ENCODE peak calls at places on chromosomes 6 and 20, in nine cellular contexts. One of them, this sample, is unnamed.

GRCh38 chr6:31493875-31494694 is 3.9 kb upstream of the MICB start:
- DNase-seq in AG04450: no peak
- DNase-seq in psoas muscle: peak; percentile 80
- DNase-seq in CD8-positive, alpha-beta T cell: peak; percentile 62
- DNase-seq in tibial artery: peak; percentile 90
- DNase-seq in ovary: peak; percentile 60
- DNase-seq in sigmoid colon: peak; percentile 84
- DNase-seq in cardiac muscle cell: peak; percentile 78
- DNase-seq in adrenal gland: peak; percentile 75
- DNase-seq in this sample: peak; percentile 43

GRCh38 chr6:117448011-117448410 is 22.3 kb upstream of the ROS1 start:
- DNase-seq in AG04450: no peak
- DNase-seq in psoas muscle: no peak
- DNase-seq in CD8-positive, alpha-beta T cell: no peak
- DNase-seq in tibial artery: no peak
- DNase-seq in ovary: no peak
- DNase-seq in sigmoid colon: no peak
- DNase-seq in cardiac muscle cell: peak; percentile 20
- DNase-seq in adrenal gland: no peak
- DNase-seq in this sample: peak; percentile 50

GRCh38 chr6:34063641-34064040 is 82.2 kb downstream of the GRM4 start:
- DNase-seq in AG04450: no peak
- DNase-seq in psoas muscle: no peak
- DNase-seq in CD8-positive, alpha-beta T cell: no peak
- DNase-seq in tibial artery: no peak
- DNase-seq in ovary: no peak
- DNase-seq in sigmoid colon: no peak
- DNase-seq in cardiac muscle cell: peak; percentile 11
- DNase-seq in adrenal gland: no peak
- DNase-seq in this sample: no peak

GRCh38 chr6:111761783-111762312 is 111.4 kb downstream of the FYN start:
- DNase-seq in AG04450: no peak
- DNase-seq in psoas muscle: no peak
- DNase-seq in CD8-positive, alpha-beta T cell: no peak
- DNase-seq in tibial artery: no peak
- DNase-seq in ovary: no peak
- DNase-seq in sigmoid colon: no peak
- DNase-seq in cardiac muscle cell: peak; percentile 63
- DNase-seq in adrenal gland: no peak
- DNase-seq in this sample: no peak

GRCh38 chr6:34852406-34853085 is 35.3 kb downstream of the TAF11 start:
- DNase-seq in AG04450: no peak
- DNase-seq in psoas muscle: no peak
- DNase-seq in CD8-positive, alpha-beta T cell: no peak
- DNase-seq in tibial artery: no peak
- DNase-seq in ovary: no peak
- DNase-seq in sigmoid colon: no peak
- DNase-seq in cardiac muscle cell: no peak
- DNase-seq in adrenal gland: no peak
- DNase-seq in this sample: no peak

GRCh38 chr20:51450221-51450712 is 92.3 kb downstream of the NFATC2 start:
- DNase-seq in AG04450: no peak
- DNase-seq in psoas muscle: no peak
- DNase-seq in CD8-positive, alpha-beta T cell: no peak
- DNase-seq in tibial artery: no peak
- DNase-seq in ovary: no peak
- DNase-seq in sigmoid colon: no peak
- DNase-seq in cardiac muscle cell: no peak
- DNase-seq in adrenal gland: no peak
- DNase-seq in this sample: no peak

GRCh38 chr6:48036316-48036715 is 74.7 kb downstream of the PTCHD4 start:
- DNase-seq in AG04450: no peak
- DNase-seq in psoas muscle: no peak
- DNase-seq in CD8-positive, alpha-beta T cell: no peak
- DNase-seq in tibial artery: no peak
- DNase-seq in ovary: no peak
- DNase-seq in sigmoid colon: no peak
- DNase-seq in cardiac muscle cell: peak; percentile 93
- DNase-seq in adrenal gland: no peak
- DNase-seq in this sample: peak; percentile 93

GRCh38 chr6:127207591-127208120 is 59.0 kb upstream of the RNF146 start:
- DNase-seq in AG04450: no peak
- DNase-seq in psoas muscle: no peak
- DNase-seq in CD8-positive, alpha-beta T cell: no peak
- DNase-seq in tibial artery: no peak
- DNase-seq in ovary: no peak
- DNase-seq in sigmoid colon: no peak
- DNase-seq in cardiac muscle cell: peak; percentile 30
- DNase-seq in adrenal gland: no peak
- DNase-seq in this sample: peak; percentile 62

GRCh38 chr6:110180228-110181008 is at the start of gene CDC40:
- DNase-seq in AG04450: no peak
- DNase-seq in psoas muscle: peak; percentile 61
- DNase-seq in CD8-positive, alpha-beta T cell: peak; percentile 21
- DNase-seq in tibial artery: peak; percentile 44
- DNase-seq in ovary: peak; percentile 71
- DNase-seq in sigmoid colon: peak; percentile 79
- DNase-seq in cardiac muscle cell: no peak
- DNase-seq in adrenal gland: peak; percentile 57
- DNase-seq in this sample: no peak

GRCh38 chr6:18388252-18388651 is 1.1 kb downstream of the RNF144B start:
- DNase-seq in AG04450: no peak
- DNase-seq in psoas muscle: no peak
- DNase-seq in CD8-positive, alpha-beta T cell: no peak
- DNase-seq in tibial artery: no peak
- DNase-seq in ovary: no peak
- DNase-seq in sigmoid colon: no peak
- DNase-seq in cardiac muscle cell: no peak
- DNase-seq in adrenal gland: no peak
- DNase-seq in this sample: no peak

GRCh38 chr6:161228911-161229591 is 44.8 kb downstream of the AGPAT4 start:
- DNase-seq in AG04450: peak; percentile 65
- DNase-seq in psoas muscle: no peak
- DNase-seq in CD8-positive, alpha-beta T cell: no peak
- DNase-seq in tibial artery: no peak
- DNase-seq in ovary: no peak
- DNase-seq in sigmoid colon: no peak
- DNase-seq in cardiac muscle cell: peak; percentile 76
- DNase-seq in adrenal gland: no peak
- DNase-seq in this sample: peak; percentile 91

GRCh38 chr6:74979065-74979766 is 226.6 kb downstream of the COL12A1 start:
- DNase-seq in AG04450: no peak
- DNase-seq in psoas muscle: no peak
- DNase-seq in CD8-positive, alpha-beta T cell: no peak
- DNase-seq in tibial artery: no peak
- DNase-seq in ovary: no peak
- DNase-seq in sigmoid colon: no peak
- DNase-seq in cardiac muscle cell: no peak
- DNase-seq in adrenal gland: no peak
- DNase-seq in this sample: no peak

GRCh38 chr6:30722280-30723112 is 2.3 kb downstream of the TUBB start:
- DNase-seq in AG04450: no peak
- DNase-seq in psoas muscle: peak; percentile 81
- DNase-seq in CD8-positive, alpha-beta T cell: peak; percentile 77
- DNase-seq in tibial artery: peak; percentile 72
- DNase-seq in ovary: peak; percentile 89
- DNase-seq in sigmoid colon: peak; percentile 89
- DNase-seq in cardiac muscle cell: peak; percentile 81
- DNase-seq in adrenal gland: peak; percentile 88
- DNase-seq in this sample: no peak

GRCh38 chr20:49230575-49231211 is 11.5 kb downstream of the DDX27 start:
- DNase-seq in AG04450: no peak
- DNase-seq in psoas muscle: peak; percentile 40
- DNase-seq in CD8-positive, alpha-beta T cell: no peak
- DNase-seq in tibial artery: no peak
- DNase-seq in ovary: no peak
- DNase-seq in sigmoid colon: peak; percentile 69
- DNase-seq in cardiac muscle cell: peak; percentile 48
- DNase-seq in adrenal gland: no peak
- DNase-seq in this sample: no peak

GRCh38 chr20:36252511-36252910 is 16.2 kb downstream of the AAR2 start:
- DNase-seq in AG04450: no peak
- DNase-seq in psoas muscle: no peak
- DNase-seq in CD8-positive, alpha-beta T cell: no peak
- DNase-seq in tibial artery: no peak
- DNase-seq in ovary: no peak
- DNase-seq in sigmoid colon: peak; percentile 28
- DNase-seq in cardiac muscle cell: no peak
- DNase-seq in adrenal gland: no peak
- DNase-seq in this sample: no peak

GRCh38 chr6:53029761-53030160 is 34.7 kb upstream of the GSTA4 start:
- DNase-seq in AG04450: no peak
- DNase-seq in psoas muscle: no peak
- DNase-seq in CD8-positive, alpha-beta T cell: no peak
- DNase-seq in tibial artery: no peak
- DNase-seq in ovary: no peak
- DNase-seq in sigmoid colon: no peak
- DNase-seq in cardiac muscle cell: no peak
- DNase-seq in adrenal gland: no peak
- DNase-seq in this sample: no peak

GRCh38 chr6:38170666-38171065 is 351.1 kb downstream of the ZFAND3 start:
- DNase-seq in AG04450: no peak
- DNase-seq in psoas muscle: no peak
- DNase-seq in CD8-positive, alpha-beta T cell: no peak
- DNase-seq in tibial artery: no peak
- DNase-seq in ovary: no peak
- DNase-seq in sigmoid colon: no peak
- DNase-seq in cardiac muscle cell: no peak
- DNase-seq in adrenal gland: no peak
- DNase-seq in this sample: no peak

GRCh38 chr20:57589123-57589727 is 28.3 kb downstream of the PCK1 start:
- DNase-seq in AG04450: no peak
- DNase-seq in psoas muscle: no peak
- DNase-seq in CD8-positive, alpha-beta T cell: no peak
- DNase-seq in tibial artery: no peak
- DNase-seq in ovary: no peak
- DNase-seq in sigmoid colon: no peak
- DNase-seq in cardiac muscle cell: no peak
- DNase-seq in adrenal gland: no peak
- DNase-seq in this sample: no peak

GRCh38 chr20:57586943-57587277 is 26.0 kb downstream of the PCK1 start:
- DNase-seq in AG04450: no peak
- DNase-seq in psoas muscle: no peak
- DNase-seq in CD8-positive, alpha-beta T cell: no peak
- DNase-seq in tibial artery: no peak
- DNase-seq in ovary: no peak
- DNase-seq in sigmoid colon: no peak
- DNase-seq in cardiac muscle cell: no peak
- DNase-seq in adrenal gland: no peak
- DNase-seq in this sample: no peak

GRCh38 chr20:57587278-57587988 is 26.5 kb downstream of the PCK1 start:
- DNase-seq in AG04450: no peak
- DNase-seq in psoas muscle: no peak
- DNase-seq in CD8-positive, alpha-beta T cell: no peak
- DNase-seq in tibial artery: no peak
- DNase-seq in ovary: no peak
- DNase-seq in sigmoid colon: no peak
- DNase-seq in cardiac muscle cell: no peak
- DNase-seq in adrenal gland: no peak
- DNase-seq in this sample: no peak

GRCh38 chr20:57588596-57588995 is 27.7 kb downstream of the PCK1 start:
- DNase-seq in AG04450: no peak
- DNase-seq in psoas muscle: no peak
- DNase-seq in CD8-positive, alpha-beta T cell: no peak
- DNase-seq in tibial artery: no peak
- DNase-seq in ovary: no peak
- DNase-seq in sigmoid colon: no peak
- DNase-seq in cardiac muscle cell: no peak
- DNase-seq in adrenal gland: no peak
- DNase-seq in this sample: no peak

GRCh38 chr20:57587989-57588377 is 27.1 kb downstream of the PCK1 start:
- DNase-seq in AG04450: no peak
- DNase-seq in psoas muscle: no peak
- DNase-seq in CD8-positive, alpha-beta T cell: no peak
- DNase-seq in tibial artery: no peak
- DNase-seq in ovary: no peak
- DNase-seq in sigmoid colon: no peak
- DNase-seq in cardiac muscle cell: no peak
- DNase-seq in adrenal gland: no peak
- DNase-seq in this sample: no peak
- H3K27me3 ChIP-seq in AG04450: peaks cover 9% of the 10 kb centered on the region
- H3K27me3 ChIP-seq in psoas muscle: no peaks in the 10 kb centered on the region
- H3K27me3 ChIP-seq in CD8-positive, alpha-beta T cell: no peaks in the 10 kb centered on the region
- H3K27me3 ChIP-seq in tibial artery: no peaks in the 10 kb centered on the region
- H3K27me3 ChIP-seq in ovary: no peaks in the 10 kb centered on the region
- H3K27me3 ChIP-seq in sigmoid colon: no peaks in the 10 kb centered on the region
- H3K27me3 ChIP-seq in cardiac muscle cell: no peaks in the 10 kb centered on the region
- H3K27me3 ChIP-seq in adrenal gland: peaks cover 10% of the 10 kb centered on the region
- H3K27me3 ChIP-seq in this sample: peaks cover 25% of the 10 kb centered on the region

GRCh38 chr6:147774856-147775255 is 266.4 kb downstream of the SAMD5 start:
- DNase-seq in AG04450: no peak
- DNase-seq in psoas muscle: no peak
- DNase-seq in CD8-positive, alpha-beta T cell: no peak
- DNase-seq in tibial artery: no peak
- DNase-seq in ovary: no peak
- DNase-seq in sigmoid colon: no peak
- DNase-seq in cardiac muscle cell: peak; percentile 7
- DNase-seq in adrenal gland: no peak
- DNase-seq in this sample: no peak
- TF ChIP-seq CTCF in AG04450: peak; percentile 22
- TF ChIP-seq CTCF in psoas muscle: no peak
- TF ChIP-seq CTCF in CD8-positive, alpha-beta T cell: no peak
- TF ChIP-seq CTCF in tibial artery: no peak
- TF ChIP-seq CTCF in ovary: no peak
- TF ChIP-seq CTCF in sigmoid colon: no peak
- TF ChIP-seq CTCF in cardiac muscle cell: peak; percentile 20
- TF ChIP-seq CTCF in adrenal gland: no peak
- TF ChIP-seq CTCF in this sample: no peak

DNA sequence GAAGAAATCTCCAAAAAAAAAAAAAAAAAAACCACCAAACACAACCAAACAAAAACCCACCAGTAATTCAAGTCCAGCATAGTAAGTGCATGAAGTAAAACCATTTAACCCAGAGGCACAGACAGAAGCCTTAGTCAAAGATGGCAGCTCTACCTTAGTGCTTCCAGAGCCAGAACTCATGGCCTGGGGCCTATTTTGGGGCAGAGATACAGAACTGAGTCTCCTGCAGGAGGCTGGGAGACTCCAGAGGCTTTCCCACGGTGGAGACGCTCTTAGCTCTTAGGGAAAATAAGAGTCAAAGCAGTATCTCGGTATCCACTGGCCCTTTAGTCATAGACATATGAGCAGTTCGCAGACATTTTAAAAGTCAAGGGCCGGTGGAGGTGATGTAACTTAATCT is 129.5 kb downstream of the GPX5 start:
- DNase-seq in AG04450: no peak
- DNase-seq in psoas muscle: no peak
- DNase-seq in CD8-positive, alpha-beta T cell: no peak
- DNase-seq in tibial artery: no peak
- DNase-seq in ovary: no peak
- DNase-seq in sigmoid colon: no peak
- DNase-seq in cardiac muscle cell: no peak
- DNase-seq in adrenal gland: no peak
- DNase-seq in this sample: no peak
- H3K27me3 ChIP-seq in AG04450: peaks cover 9% of the 10 kb centered on the region
- H3K27me3 ChIP-seq in psoas muscle: peaks cover 4% of the 10 kb centered on the region
- H3K27me3 ChIP-seq in CD8-positive, alpha-beta T cell: peaks cover 12% of the 10 kb centered on the region
- H3K27me3 ChIP-seq in tibial artery: peaks cover 15% of the 10 kb centered on the region
- H3K27me3 ChIP-seq in ovary: no peaks in the 10 kb centered on the region
- H3K27me3 ChIP-seq in sigmoid colon: peaks cover 14% of the 10 kb centered on the region
- H3K27me3 ChIP-seq in cardiac muscle cell: no peaks in the 10 kb centered on the region
- H3K27me3 ChIP-seq in adrenal gland: peaks cover 9% of the 10 kb centered on the region
- H3K27me3 ChIP-seq in this sample: peaks cover 22% of the 10 kb centered on the region

GRCh38 chr20:235891-236290 is 8.8 kb downstream of the DEFB129 start:
- DNase-seq in AG04450: no peak
- DNase-seq in psoas muscle: no peak
- DNase-seq in CD8-positive, alpha-beta T cell: no peak
- DNase-seq in tibial artery: no peak
- DNase-seq in ovary: no peak
- DNase-seq in sigmoid colon: no peak
- DNase-seq in cardiac muscle cell: peak; percentile 19
- DNase-seq in adrenal gland: peak; percentile 26
- DNase-seq in this sample: no peak
- TF ChIP-seq CTCF in AG04450: no peak
- TF ChIP-seq CTCF in psoas muscle: no peak
- TF ChIP-seq CTCF in CD8-positive, alpha-beta T cell: no peak
- TF ChIP-seq CTCF in tibial artery: no peak
- TF ChIP-seq CTCF in ovary: no peak
- TF ChIP-seq CTCF in sigmoid colon: no peak
- TF ChIP-seq CTCF in cardiac muscle cell: peak; percentile 23
- TF ChIP-seq CTCF in adrenal gland: no peak
- TF ChIP-seq CTCF in this sample: no peak